ENCODE peak calls at places on chromosomes 13 and 19, in eight cellular contexts. C is K562, L is Panc1, P is upper lobe of left lung, F is GM23338, U is HepG2, S is GM12878, X is HCT116. J is an unnamed sample.

GRCh38 chr19:9205506-9206113 is 13.8 kb downstream of the OR7D4 start:
- ATAC-seq in C (peak; percentile 88), L (peak; percentile 90), P (no peak), F (peak; percentile 77), U (peak; percentile 84), S (peak; percentile 72), X (peak; percentile 85), J (peak; percentile 69)

GRCh38 chr19:33245948-33246728 is 20.5 kb upstream of the SLC7A10 start:
- ATAC-seq in C (no peak), L (no peak), P (no peak), F (no peak), U (no peak), S (no peak), X (no peak), J (no peak)

GRCh38 chr13:23544668-23545067 is 25.5 kb upstream of the TNFRSF19 start:
- ATAC-seq in C (no peak), L (no peak), P (no peak), F (no peak), U (no peak), S (no peak), X (no peak), J (no peak)

GRCh38 chr13:113508531-113509254 is 18.2 kb upstream of the DCUN1D2 start:
- ATAC-seq in C (no peak), L (no peak), P (peak; percentile 17), F (no peak), U (peak; percentile 11), S (no peak), X (no peak), J (no peak)

GRCh38 chr13:20193142-20193923 is 595 bp upstream of the GJB2 start:
- ATAC-seq in C (no peak), L (peak; percentile 15), P (no peak), F (peak; percentile 15), U (no peak), S (peak; percentile 21), X (peak; percentile 10), J (no peak)

GRCh38 chr13:73367886-73368285 is 309.1 kb downstream of the KLF5 start:
- ATAC-seq in C (no peak), L (no peak), P (no peak), F (no peak), U (no peak), S (no peak), X (no peak), J (no peak)

GRCh38 chr19:55407625-55408319 is at the start of gene UBE2S:
- ATAC-seq in C (peak; percentile 97), L (peak; percentile 92), P (peak; percentile 98), F (peak; percentile 95), U (peak; percentile 86), S (peak; percentile 96), X (peak; percentile 94), J (peak; percentile 95)

GRCh38 chr19:19403373-19403901 is 2.0 kb upstream of the GATAD2A start:
- ATAC-seq in C (peak; percentile 35), L (no peak), P (no peak), F (no peak), U (no peak), S (no peak), X (peak; percentile 10), J (no peak)

GRCh38 chr13:43390582-43390981 is 367.2 kb downstream of the DNAJC15 start:
- ATAC-seq in C (no peak), L (no peak), P (no peak), F (no peak), U (no peak), S (peak; percentile 72), X (no peak), J (no peak)

GRCh38 chr19:7829561-7830271 is at the start of gene EVI5L:
- ATAC-seq in C (peak; percentile 94), L (peak; percentile 95), P (peak; percentile 97), F (peak; percentile 89), U (peak; percentile 92), S (peak; percentile 96), X (peak; percentile 84), J (peak; percentile 97)
- TF ChIP-seq POLR2AphosphoS5 in C (no peak), L (no peak), P (peak; percentile 33), F (no peak), U (no peak), S (no peak), X (no peak), J (peak; percentile 82)

GRCh38 chr13:104843328-104843727 is 1692.1 kb downstream of the EFNB2 start:
- ATAC-seq in C (no peak), L (no peak), P (no peak), F (no peak), U (no peak), S (no peak), X (no peak), J (no peak)
- H3K27me3 ChIP-seq in C (no peaks in the 10 kb centered on the region), L (no peaks in the 10 kb centered on the region), P (no peaks in the 10 kb centered on the region), F (no peaks in the 10 kb centered on the region), U (no peaks in the 10 kb centered on the region), S (no peaks in the 10 kb centered on the region), X (no peaks in the 10 kb centered on the region), J (no peaks in the 10 kb centered on the region)

DNA sequence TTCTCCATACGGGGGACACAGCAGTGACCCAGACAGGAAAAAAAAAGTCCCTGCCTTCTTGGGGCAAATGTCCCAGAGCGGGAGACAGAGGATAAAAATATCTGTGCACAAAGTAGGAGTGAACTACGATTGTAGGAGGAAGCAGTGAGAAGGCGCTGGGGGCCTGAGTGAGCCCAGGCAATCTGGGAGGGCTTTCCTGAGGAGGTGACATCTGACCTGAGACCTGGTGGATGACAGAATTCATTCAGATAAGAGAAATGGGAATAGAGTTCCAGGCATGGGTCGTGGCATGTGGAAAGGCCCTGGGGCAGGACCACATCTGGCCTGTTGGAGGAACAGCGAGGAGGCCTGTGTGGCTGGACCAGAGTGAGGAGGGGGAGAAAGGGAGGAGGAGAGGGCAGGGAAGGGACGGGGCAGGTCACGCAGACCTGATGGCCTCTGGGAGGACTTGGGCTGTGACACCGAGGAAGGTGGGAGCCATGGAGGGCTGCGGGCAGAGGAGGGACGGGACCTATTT is 50.2 kb upstream of the NFIC start:
- ATAC-seq in C (no peak), L (no peak), P (no peak), F (no peak), U (no peak), S (no peak), X (no peak), J (no peak)
- TF ChIP-seq POLR2AphosphoS5 in C (no peak), L (no peak), P (no peak), F (no peak), U (no peak), S (no peak), X (no peak), J (no peak)

GRCh38 chr13:112105244-112105681 is 38.3 kb downstream of the SOX1 start:
- ATAC-seq in C (no peak), L (no peak), P (no peak), F (peak; percentile 15), U (no peak), S (no peak), X (no peak), J (no peak)

GRCh38 chr13:112107289-112107688 is 40.3 kb downstream of the SOX1 start:
- ATAC-seq in C (no peak), L (no peak), P (no peak), F (no peak), U (no peak), S (no peak), X (no peak), J (no peak)

GRCh38 chr13:112104873-112105234 is 37.9 kb downstream of the SOX1 start:
- ATAC-seq in C (no peak), L (no peak), P (no peak), F (peak; percentile 3), U (no peak), S (no peak), X (no peak), J (no peak)

GRCh38 chr13:112106467-112107141 is 39.7 kb downstream of the SOX1 start:
- ATAC-seq in C (no peak), L (no peak), P (no peak), F (peak; percentile 28), U (peak; percentile 81), S (no peak), X (no peak), J (no peak)

DNA sequence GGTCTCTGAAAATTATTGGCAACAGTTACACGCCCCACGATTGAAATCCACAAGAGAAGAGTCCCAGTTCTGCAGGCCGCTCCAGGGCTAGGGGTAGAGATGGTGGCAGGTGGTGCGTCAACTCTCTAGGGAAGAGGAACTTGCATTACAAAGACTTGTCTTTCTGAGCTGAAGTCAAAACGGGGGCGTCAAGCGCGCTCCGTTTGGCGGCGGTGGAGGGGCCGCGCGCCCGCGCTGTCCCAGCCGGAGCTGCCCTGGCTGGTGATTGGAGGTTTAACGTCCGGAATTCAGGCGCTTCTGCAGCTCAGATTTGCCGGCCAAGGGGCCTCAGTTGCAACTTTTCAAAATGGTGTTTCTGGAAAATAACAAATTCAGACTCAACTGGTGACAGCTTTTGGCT is 38.9 kb downstream of the SOX1 start:
- ATAC-seq in C (no peak), L (no peak), P (no peak), F (peak; percentile 56), U (no peak), S (no peak), X (no peak), J (no peak)
- H3K27me3 ChIP-seq in C (peaks cover 28% of the 10 kb centered on the region), L (peaks cover 3% of the 10 kb centered on the region), P (no peaks in the 10 kb centered on the region), F (peaks cover 86% of the 10 kb centered on the region), U (peaks cover 45% of the 10 kb centered on the region), S (no peaks in the 10 kb centered on the region), X (peaks cover 5% of the 10 kb centered on the region), J (peaks cover 98% of the 10 kb centered on the region)

GRCh38 chr19:1255186-1256161 is 7.1 kb downstream of the MIDN start:
- ATAC-seq in C (no peak), L (no peak), P (no peak), F (no peak), U (no peak), S (no peak), X (no peak), J (no peak)
- TF ChIP-seq POLR2AphosphoS5 in C (peak; percentile 9), L (peak; percentile 37), P (peak; percentile 3), F (no peak), U (no peak), S (no peak), X (no peak), J (peak; percentile 17)

J was measured in gastroesophageal sphincter.